ENCODE peak calls at places on chromosomes 16 and 17, in five cellular contexts. One of them, this sample, is unnamed.

GRCh38 chr16:24900230-24900629 is 54.5 kb downstream of the SLC5A11 start:
- DNase-seq in testis: no peak
- DNase-seq in sigmoid colon: peak
- DNase-seq in breast epithelium: no peak
- DNase-seq in NB4: peak
- DNase-seq in this sample: no peak

GRCh38 chr16:29307598-29308507 is 98.7 kb downstream of the NPIPB11 start:
- DNase-seq in testis: no peak
- DNase-seq in sigmoid colon: peak
- DNase-seq in breast epithelium: no peak
- DNase-seq in NB4: no peak
- DNase-seq in this sample: no peak

GRCh38 chr17:3531266-3532101 is 26.1 kb downstream of the TRPV3 start:
- DNase-seq in testis: peak
- DNase-seq in sigmoid colon: peak
- DNase-seq in breast epithelium: no peak
- DNase-seq in NB4: no peak
- DNase-seq in this sample: no peak

GRCh38 chr16:53152321-53152720 is 97.5 kb downstream of the CHD9 start:
- DNase-seq in testis: no peak
- DNase-seq in sigmoid colon: no peak
- DNase-seq in breast epithelium: no peak
- DNase-seq in NB4: no peak
- DNase-seq in this sample: no peak

GRCh38 chr16:20344630-20345029 is 7.9 kb downstream of the UMOD start:
- DNase-seq in testis: no peak
- DNase-seq in sigmoid colon: no peak
- DNase-seq in breast epithelium: no peak
- DNase-seq in NB4: no peak
- DNase-seq in this sample: no peak

GRCh38 chr16:1706386-1707192 is 594 bp downstream of the MAPK8IP3 start:
- DNase-seq in testis: no peak
- DNase-seq in sigmoid colon: no peak
- DNase-seq in breast epithelium: no peak
- DNase-seq in NB4: peak
- DNase-seq in this sample: no peak

GRCh38 chr17:63094636-63095035 is 128.6 kb downstream of the TANC2 start:
- DNase-seq in testis: no peak
- DNase-seq in sigmoid colon: no peak
- DNase-seq in breast epithelium: no peak
- DNase-seq in NB4: no peak
- DNase-seq in this sample: no peak

GRCh38 chr17:47240806-47241205 is 12.8 kb upstream of the ITGB3 start:
- DNase-seq in testis: no peak
- DNase-seq in sigmoid colon: no peak
- DNase-seq in breast epithelium: no peak
- DNase-seq in NB4: no peak
- DNase-seq in this sample: no peak

GRCh38 chr17:68288804-68289203 is 2.1 kb downstream of the SLC16A6 start:
- DNase-seq in testis: no peak
- DNase-seq in sigmoid colon: no peak
- DNase-seq in breast epithelium: no peak
- DNase-seq in NB4: peak
- DNase-seq in this sample: no peak

GRCh38 chr16:71956500-71956899 is 43.7 kb downstream of the PKD1L3 start:
- DNase-seq in testis: no peak
- DNase-seq in sigmoid colon: no peak
- DNase-seq in breast epithelium: no peak
- DNase-seq in NB4: peak
- DNase-seq in this sample: no peak

GRCh38 chr16:88430524-88431446 is 22.3 kb upstream of the ZFPM1 start:
- DNase-seq in testis: no peak
- DNase-seq in sigmoid colon: no peak
- DNase-seq in breast epithelium: no peak
- DNase-seq in NB4: peak
- DNase-seq in this sample: peak

GRCh38 chr17:75877752-75878173 is 618 bp downstream of the TRIM47 start:
- DNase-seq in testis: peak
- DNase-seq in sigmoid colon: peak
- DNase-seq in breast epithelium: peak
- DNase-seq in NB4: peak
- DNase-seq in this sample: peak
- TF ChIP-seq POLR2A in testis: no peak
- TF ChIP-seq POLR2A in sigmoid colon: no peak
- TF ChIP-seq POLR2A in breast epithelium: no peak
- TF ChIP-seq POLR2A in NB4: no peak
- TF ChIP-seq POLR2A in this sample: no peak

DNA sequence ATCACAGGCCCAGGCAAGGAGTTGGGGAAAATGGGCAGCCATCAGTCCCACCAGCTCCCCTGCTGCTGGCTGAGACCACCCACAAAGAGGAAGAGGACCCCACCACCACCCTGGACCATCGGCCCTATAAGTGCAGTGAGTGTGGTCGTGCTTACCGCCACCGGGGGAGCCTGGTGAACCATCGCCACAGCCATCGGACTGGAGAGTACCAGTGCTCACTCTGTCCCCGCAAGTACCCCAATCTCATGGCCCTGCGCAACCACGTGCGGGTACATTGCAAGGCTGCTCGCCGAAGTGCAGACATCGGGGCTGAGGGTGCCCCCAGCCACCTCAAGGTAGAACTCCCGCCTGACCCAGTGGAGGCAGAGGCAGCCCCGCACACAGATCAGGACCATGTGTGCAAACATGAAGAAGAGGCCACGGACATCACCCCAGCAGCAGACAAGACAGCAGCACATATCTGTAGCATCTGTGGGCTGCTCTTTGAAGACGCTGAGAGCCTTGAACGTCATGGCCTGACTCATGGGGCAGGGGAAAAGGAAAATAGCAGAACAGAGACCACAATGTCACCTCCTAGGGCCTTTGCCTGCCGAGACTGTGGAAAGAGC is 3.5 kb downstream of the ZNF646 start:
- DNase-seq in testis: no peak
- DNase-seq in sigmoid colon: peak
- DNase-seq in breast epithelium: no peak
- DNase-seq in NB4: no peak
- DNase-seq in this sample: no peak
- TF ChIP-seq POLR2A in testis: no peak
- TF ChIP-seq POLR2A in sigmoid colon: no peak
- TF ChIP-seq POLR2A in breast epithelium: no peak
- TF ChIP-seq POLR2A in NB4: no peak
- TF ChIP-seq POLR2A in this sample: no peak

DNA sequence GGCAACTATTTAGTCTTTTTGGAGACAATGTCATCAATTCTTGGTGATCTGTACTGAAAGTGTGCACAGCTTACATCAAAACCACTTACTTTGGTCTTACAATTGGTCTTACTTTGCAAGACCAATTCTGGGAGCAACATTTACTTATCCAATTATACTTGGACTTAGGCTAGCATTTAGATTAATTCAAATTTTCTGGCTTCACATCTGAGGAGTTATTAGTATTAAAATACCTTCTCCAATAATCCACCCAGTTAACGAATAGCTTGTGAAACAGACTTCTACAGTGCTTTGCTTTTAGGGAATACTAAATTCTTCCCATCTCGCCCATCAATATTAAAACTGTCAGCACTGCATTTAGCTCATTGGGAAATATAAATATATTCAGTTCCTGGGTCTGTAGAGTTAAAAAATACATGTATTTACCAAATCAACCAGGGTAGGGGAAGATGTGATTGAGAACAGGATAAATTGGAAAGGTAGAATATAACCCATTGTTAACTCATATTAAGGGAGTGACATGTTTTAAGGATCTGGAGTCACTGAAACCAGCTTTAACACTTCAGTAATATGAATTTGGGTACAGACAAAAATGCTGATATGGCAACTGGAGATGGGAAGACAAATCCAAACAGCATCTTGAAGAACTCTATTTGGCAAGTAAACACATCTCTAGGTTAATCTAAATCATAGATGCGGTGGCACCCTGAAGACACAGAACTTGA is 9.2 kb upstream of the VEZF1 start:
- DNase-seq in testis: no peak
- DNase-seq in sigmoid colon: no peak
- DNase-seq in breast epithelium: no peak
- DNase-seq in NB4: peak
- DNase-seq in this sample: no peak
- TF ChIP-seq POLR2A in testis: no peak
- TF ChIP-seq POLR2A in sigmoid colon: no peak
- TF ChIP-seq POLR2A in breast epithelium: no peak
- TF ChIP-seq POLR2A in NB4: peak
- TF ChIP-seq POLR2A in this sample: no peak

DNA sequence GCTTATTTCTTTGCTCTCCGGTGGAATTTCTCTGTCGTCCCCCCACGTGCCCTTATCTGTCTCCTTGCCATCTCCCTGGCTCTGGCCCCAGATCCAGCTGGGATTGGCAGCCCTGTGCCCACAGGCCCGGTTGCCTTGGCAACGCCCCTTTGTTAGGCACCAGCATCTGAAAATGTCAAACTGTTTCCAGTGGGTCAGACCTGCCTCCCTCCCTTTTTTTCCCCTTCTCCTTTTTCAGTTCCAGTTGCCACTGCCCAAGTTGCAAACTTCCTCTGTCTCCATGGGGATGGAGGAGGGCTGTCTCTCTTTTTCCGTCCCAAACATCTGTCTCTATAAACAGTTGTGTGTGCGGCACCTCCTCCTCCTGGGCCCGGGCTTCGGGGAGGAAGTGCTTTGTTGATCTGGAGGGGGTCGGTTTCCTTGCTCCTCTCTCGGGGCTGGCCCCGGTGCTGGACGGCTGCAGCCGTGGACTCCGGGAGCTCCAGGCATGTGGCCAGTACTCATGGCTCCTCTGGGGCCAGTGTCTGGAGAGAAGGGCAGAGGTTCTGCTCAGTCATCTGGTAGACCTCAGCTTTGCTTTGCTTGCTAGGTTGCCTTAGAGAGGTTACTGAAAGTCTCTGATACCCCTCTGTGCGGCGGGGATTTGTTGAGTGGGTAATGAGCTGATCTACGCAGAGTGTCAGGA is 35.3 kb downstream of the SOCS3 start:
- DNase-seq in testis: peak
- DNase-seq in sigmoid colon: peak
- DNase-seq in breast epithelium: peak
- DNase-seq in NB4: peak
- DNase-seq in this sample: peak
- TF ChIP-seq POLR2A in testis: no peak
- TF ChIP-seq POLR2A in sigmoid colon: no peak
- TF ChIP-seq POLR2A in breast epithelium: no peak
- TF ChIP-seq POLR2A in NB4: no peak
- TF ChIP-seq POLR2A in this sample: no peak

DNA sequence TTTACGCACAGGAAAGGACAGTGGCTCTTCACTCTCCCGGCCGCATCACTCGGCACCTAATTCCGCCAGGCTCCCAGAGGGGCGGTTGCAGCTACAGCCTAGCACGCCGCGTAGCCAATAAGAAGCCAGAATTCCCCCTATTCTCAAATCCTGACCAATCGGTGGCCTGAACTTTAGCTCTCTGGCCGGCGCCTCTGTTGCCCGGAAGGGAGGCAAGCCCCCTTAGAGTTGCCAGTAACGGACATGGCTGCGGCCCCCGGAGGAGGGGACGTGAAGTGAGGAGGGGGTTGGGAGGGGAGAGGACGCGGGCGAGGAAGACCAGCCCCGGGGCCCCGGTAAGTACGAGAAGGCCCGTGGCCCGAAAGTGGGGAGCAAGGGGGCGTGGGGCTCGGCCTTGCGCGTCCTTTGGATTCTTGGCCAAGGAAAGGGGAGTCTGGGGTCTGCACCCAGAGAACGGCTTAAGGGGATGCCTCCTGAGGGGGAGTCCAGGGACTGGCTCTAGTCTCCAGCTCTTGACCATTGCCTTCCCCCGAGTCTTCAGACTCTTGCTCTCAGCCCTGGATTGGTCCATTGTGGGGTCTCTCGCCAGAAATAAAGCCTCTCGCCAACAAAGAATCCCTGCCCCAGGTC is at the start of gene TMEM94:
- DNase-seq in testis: peak
- DNase-seq in sigmoid colon: peak
- DNase-seq in breast epithelium: peak
- DNase-seq in NB4: peak
- DNase-seq in this sample: peak
- TF ChIP-seq POLR2A in testis: no peak
- TF ChIP-seq POLR2A in sigmoid colon: no peak
- TF ChIP-seq POLR2A in breast epithelium: no peak
- TF ChIP-seq POLR2A in NB4: peak
- TF ChIP-seq POLR2A in this sample: no peak

GRCh38 chr17:81899514-81900166 is 2.4 kb upstream of the NPB start:
- DNase-seq in testis: no peak
- DNase-seq in sigmoid colon: no peak
- DNase-seq in breast epithelium: no peak
- DNase-seq in NB4: no peak
- DNase-seq in this sample: no peak
- TF ChIP-seq POLR2A in testis: no peak
- TF ChIP-seq POLR2A in sigmoid colon: no peak
- TF ChIP-seq POLR2A in breast epithelium: no peak
- TF ChIP-seq POLR2A in NB4: no peak
- TF ChIP-seq POLR2A in this sample: no peak

DNA sequence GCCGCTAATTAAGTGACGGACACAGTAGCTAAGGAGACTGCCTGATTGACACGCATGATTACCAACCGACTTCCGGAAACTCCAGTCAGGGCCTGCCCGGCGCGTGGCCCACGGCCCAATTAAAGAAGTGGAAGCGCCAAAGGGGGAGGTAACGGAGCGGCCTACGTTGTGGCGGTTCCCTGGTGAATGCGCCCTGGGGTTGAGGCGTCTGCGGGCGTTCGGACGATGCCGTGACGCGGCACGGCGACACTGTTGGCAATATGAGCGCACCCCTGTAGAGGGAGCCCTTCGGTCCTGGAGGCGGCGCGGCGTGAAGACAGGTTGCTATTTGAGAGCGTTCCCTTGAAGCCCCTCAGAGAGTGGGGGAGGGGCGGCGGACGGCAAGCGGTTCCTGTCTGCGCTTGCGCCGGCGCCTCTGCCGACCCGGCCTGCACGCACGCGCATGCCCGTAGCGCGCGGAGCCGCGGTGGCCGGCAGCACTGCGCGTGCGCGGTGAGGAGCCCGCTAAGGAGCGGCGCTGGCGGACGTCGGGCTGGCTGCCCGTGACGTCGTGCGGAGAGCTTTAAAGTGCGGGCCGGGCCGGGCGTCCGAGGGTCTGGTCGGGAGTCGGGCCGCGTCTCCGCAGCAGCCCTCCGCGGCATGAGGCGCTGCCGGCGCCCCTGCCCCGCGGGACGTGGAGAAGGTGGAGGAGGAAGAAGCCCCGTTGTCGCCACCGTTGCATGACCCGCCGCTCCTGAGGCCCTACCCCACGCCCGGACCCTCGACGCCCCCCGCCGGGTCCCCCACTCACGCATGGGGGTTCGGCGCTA is at the start of gene ALKBH5:
- DNase-seq in testis: peak
- DNase-seq in sigmoid colon: peak
- DNase-seq in breast epithelium: peak
- DNase-seq in NB4: peak
- DNase-seq in this sample: peak
- TF ChIP-seq POLR2A in testis: peak
- TF ChIP-seq POLR2A in sigmoid colon: peak
- TF ChIP-seq POLR2A in breast epithelium: peak
- TF ChIP-seq POLR2A in NB4: no peak
- TF ChIP-seq POLR2A in this sample: peak

This sample was measured in body of pancreas.